ENCODE peak calls at places on chromosomes 13 and 19, in nine cellular contexts. Z is heart left ventricle, P is MM.1S, W is H1, C is cardiac muscle cell, V is Peyer's patch, F is brain microvascular endothelial cell, H is uterus, T is tibial nerve. M is an unnamed sample.

GRCh38 chr13:32224916-32225315 is 90.2 kb downstream of the ZAR1L start:
- DNase-seq in T (no peak), Z (no peak), H (no peak), C (no peak), W (no peak), F (no peak), P (no peak), V (no peak), M (no peak)

GRCh38 chr19:310141-310651 is 19.0 kb upstream of the PLPP2 start:
- DNase-seq in T (no peak), V (peak), Z (peak), C (no peak), H (no peak), F (no peak), W (no peak), P (no peak), M (peak)

GRCh38 chr19:39444598-39445257 is 654 bp upstream of the SUPT5H start:
- DNase-seq in H (no peak), P (peak), Z (no peak), C (peak), W (no peak), F (no peak), T (no peak), V (no peak), M (no peak)

GRCh38 chr13:66348745-66349720 is 881.1 kb downstream of the PCDH9 start:
- DNase-seq in P (no peak), H (no peak), T (no peak), W (no peak), F (no peak), V (no peak), C (peak), Z (peak), M (no peak)

GRCh38 chr13:51874651-51875050 is 12.9 kb downstream of the CCDC70 start:
- DNase-seq in W (no peak), V (no peak), T (no peak), Z (no peak), C (no peak), F (no peak), H (no peak), P (no peak), M (no peak)

GRCh38 chr13:96141032-96141431 is 51.1 kb downstream of the HS6ST3 start:
- DNase-seq in P (peak), T (no peak), C (peak), W (no peak), F (no peak), V (no peak), H (no peak), Z (no peak), M (peak)

GRCh38 chr13:40637644-40638043 is 28.8 kb downstream of the FOXO1 start:
- DNase-seq in W (no peak), F (peak), P (no peak), Z (no peak), H (no peak), V (no peak), C (no peak), T (no peak), M (no peak)

GRCh38 chr19:39307233-39307821 is 11.1 kb downstream of the IFNL1 start:
- DNase-seq in Z (no peak), C (peak), P (no peak), T (no peak), W (peak), H (no peak), V (peak), F (no peak), M (no peak)

GRCh38 chr19:6498294-6499036 is 3.6 kb downstream of the TUBB4A start:
- DNase-seq in V (no peak), P (no peak), T (no peak), C (no peak), Z (no peak), W (no peak), H (no peak), F (no peak), M (no peak)

GRCh38 chr19:6499052-6499790 is 2.9 kb downstream of the TUBB4A start:
- DNase-seq in C (no peak), V (no peak), F (no peak), T (no peak), W (no peak), Z (no peak), P (no peak), H (no peak), M (no peak)

GRCh38 chr19:6501740-6502648 is at the start of gene TUBB4A:
- DNase-seq in W (peak), P (no peak), H (no peak), T (no peak), C (no peak), V (peak), Z (no peak), F (no peak), M (no peak)

GRCh38 chr19:6503407-6504201 is 1.5 kb upstream of the TUBB4A start:
- DNase-seq in W (no peak), H (no peak), Z (no peak), P (no peak), C (no peak), V (no peak), F (no peak), T (no peak), M (no peak)

DNA sequence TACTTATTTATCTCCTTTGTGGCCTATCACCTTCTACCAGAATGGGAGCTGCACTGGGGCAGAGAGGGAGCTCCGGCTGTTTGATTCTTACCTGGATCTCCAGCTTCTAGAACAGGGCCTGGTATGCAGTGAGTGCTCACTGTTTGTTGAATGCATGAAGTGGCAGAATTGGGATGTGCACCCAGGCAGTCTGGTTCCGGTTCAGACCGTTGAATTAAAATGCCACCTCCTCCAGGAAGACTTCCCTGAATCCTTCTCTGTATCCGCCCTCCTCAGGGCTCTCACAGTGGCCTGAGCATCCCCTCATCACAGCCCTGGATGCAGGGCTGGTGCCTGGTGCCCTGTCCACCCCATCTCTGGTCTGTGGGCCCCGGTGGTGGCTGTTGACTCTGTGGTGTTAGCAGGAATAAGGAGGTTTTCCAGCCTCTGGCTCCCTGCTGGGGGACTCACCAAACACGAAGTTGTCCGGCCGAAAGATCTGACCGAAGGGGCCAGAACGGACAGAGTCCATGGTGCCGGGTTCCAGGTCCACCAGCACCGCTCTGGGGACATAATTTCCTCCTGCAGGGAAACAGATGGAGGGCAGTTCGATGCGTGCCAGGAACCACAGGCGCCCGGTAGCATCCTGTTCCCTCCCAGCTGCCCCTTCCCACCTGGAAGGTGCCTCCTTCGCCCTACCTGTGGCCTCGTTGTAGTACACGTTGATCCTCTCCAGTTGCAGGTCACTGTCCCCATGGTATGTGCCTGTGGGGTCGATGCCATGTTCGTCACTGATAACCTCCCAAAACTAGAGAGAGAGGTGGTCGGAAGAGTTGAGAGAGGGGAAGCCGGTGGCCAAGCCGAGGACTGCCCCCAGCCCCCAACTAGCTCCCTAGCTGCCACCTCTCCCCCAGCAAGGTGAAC is 1.0 kb downstream of the TUBB4A start:
- DNase-seq in T (no peak), V (no peak), F (no peak), C (no peak), H (no peak), P (no peak), Z (no peak), W (peak), M (no peak)
- H3K4me3 ChIP-seq in T (peak), V (peak), F (no peak), C (peak), H (no peak), P (no peak), Z (peak), W (peak), M (no peak)

GRCh38 chr19:45103200-45103624 is 10.2 kb downstream of the PPP1R37 start:
- DNase-seq in F (no peak), P (no peak), T (no peak), V (peak), Z (no peak), H (no peak), C (peak), W (no peak), M (no peak)

GRCh38 chr19:45104658-45105384 is 11.8 kb downstream of the PPP1R37 start:
- DNase-seq in V (peak), F (no peak), T (no peak), H (no peak), P (peak), Z (no peak), C (no peak), W (no peak), M (no peak)

GRCh38 chr19:45101796-45102195 is 8.8 kb downstream of the PPP1R37 start:
- DNase-seq in F (no peak), P (no peak), W (no peak), T (no peak), C (no peak), Z (no peak), H (no peak), V (no peak), M (no peak)

GRCh38 chr19:45102481-45102880 is 9.5 kb downstream of the PPP1R37 start:
- DNase-seq in F (no peak), Z (no peak), C (no peak), P (no peak), V (no peak), H (no peak), T (no peak), W (no peak), M (no peak)

GRCh38 chr19:45103625-45104319 is 10.8 kb downstream of the PPP1R37 start:
- DNase-seq in Z (no peak), C (no peak), H (no peak), P (no peak), F (no peak), V (no peak), W (no peak), T (no peak), M (no peak)
- TF ChIP-seq CTCF in Z (no peak), C (no peak), H (no peak), P (no peak), F (peak), V (peak), W (no peak), T (no peak), M (no peak)

DNA sequence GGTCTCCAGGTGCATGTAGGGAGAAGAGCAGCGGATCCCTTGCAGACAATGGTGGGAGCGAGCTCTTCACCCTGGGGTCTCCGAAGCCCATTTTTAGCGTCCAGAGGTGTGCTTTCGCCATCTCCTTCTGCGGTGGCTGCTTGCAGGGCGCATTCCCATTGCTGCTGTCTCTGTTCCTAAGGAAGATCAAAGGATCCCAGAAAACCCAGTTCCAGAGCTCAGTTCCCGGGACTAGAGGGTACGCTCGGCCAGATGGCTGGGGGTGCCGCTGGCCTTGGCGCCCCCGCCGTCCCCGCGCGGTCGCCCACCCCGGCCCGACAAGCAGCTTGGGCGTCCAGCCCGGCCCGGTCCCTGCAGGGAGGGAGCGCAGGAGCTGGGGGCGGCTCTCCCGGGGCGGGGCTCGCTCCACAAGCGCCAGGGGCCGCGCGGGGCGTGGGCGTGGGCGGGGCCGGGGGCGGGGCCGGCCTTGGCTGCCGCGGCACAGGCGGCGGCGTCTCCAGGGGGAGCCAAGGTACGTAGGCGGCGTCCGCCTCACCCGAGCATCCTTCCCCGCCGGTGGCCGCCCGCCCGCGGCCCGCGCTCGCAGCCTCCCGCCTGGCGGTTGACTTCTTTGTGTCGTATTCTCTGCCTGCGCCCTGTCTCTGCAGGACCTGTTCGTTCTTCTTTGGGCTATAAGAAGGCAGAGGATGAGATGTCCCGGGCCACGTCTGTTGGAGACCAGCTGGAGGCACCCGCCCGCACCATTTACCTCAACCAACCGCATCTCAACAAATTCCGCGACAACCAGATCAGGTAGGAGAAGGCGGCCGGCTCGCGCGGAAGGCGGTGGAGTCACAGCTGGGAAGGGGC is 96.8 kb downstream of the ATP8A2 start:
- DNase-seq in W (peak), V (no peak), T (no peak), Z (no peak), H (no peak), P (no peak), C (peak), F (no peak), M (peak)
- H3K4me3 ChIP-seq in W (peak), V (no peak), T (no peak), Z (no peak), H (no peak), P (no peak), C (peak), F (peak), M (peak)

GRCh38 chr19:30812099-30812684 is 440.0 kb downstream of the ZNF536 start:
- DNase-seq in V (no peak), Z (no peak), F (no peak), P (no peak), C (no peak), H (no peak), W (no peak), T (no peak), M (no peak)

GRCh38 chr19:30815889-30816580 is 443.9 kb downstream of the ZNF536 start:
- DNase-seq in P (no peak), V (no peak), T (no peak), Z (no peak), C (no peak), H (no peak), W (no peak), F (no peak), M (no peak)

GRCh38 chr19:30817965-30818364 is 445.8 kb downstream of the ZNF536 start:
- DNase-seq in Z (no peak), P (no peak), W (no peak), F (no peak), C (no peak), T (no peak), V (no peak), H (no peak), M (no peak)
- TF ChIP-seq CTCF in Z (no peak), P (no peak), W (no peak), F (no peak), C (no peak), T (no peak), V (no peak), H (no peak), M (no peak)

DNA sequence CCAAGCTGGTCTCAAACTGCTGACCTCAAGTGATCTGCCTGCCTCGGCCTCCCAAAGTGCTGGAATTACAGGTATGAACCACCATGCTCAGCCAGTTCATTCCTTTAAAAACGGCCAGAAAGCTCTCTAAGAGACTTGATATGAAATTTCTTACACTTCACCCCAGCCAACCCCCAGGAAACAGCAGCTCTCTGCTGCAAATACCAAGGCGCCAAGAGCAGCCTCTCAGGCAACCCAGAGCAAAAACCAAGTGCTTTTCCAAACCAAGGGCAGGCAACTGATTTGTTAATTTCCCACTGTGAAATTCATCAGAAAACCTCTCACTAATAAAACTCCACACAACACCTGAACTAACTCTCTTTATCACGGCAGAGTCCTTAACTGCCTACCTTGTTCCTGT is 44.9 kb downstream of the LATS2 start:
- DNase-seq in T (no peak), H (no peak), C (no peak), V (no peak), Z (no peak), W (no peak), F (no peak), P (no peak), M (no peak)
- H3K4me3 ChIP-seq in T (no peak), H (no peak), C (no peak), V (no peak), Z (no peak), W (no peak), F (no peak), P (no peak), M (no peak)

GRCh38 chr19:8511573-8512101 is 2.3 kb downstream of the ZNF414 start:
- DNase-seq in T (no peak), F (no peak), C (no peak), Z (no peak), W (peak), P (no peak), V (peak), H (no peak), M (no peak)

GRCh38 chr19:8515317-8515716 is 1.4 kb upstream of the ZNF414 start:
- DNase-seq in H (no peak), C (no peak), T (no peak), P (no peak), F (no peak), Z (no peak), V (peak), W (no peak), M (no peak)

GRCh38 chr19:8512991-8513686 is 828 bp downstream of the ZNF414 start:
- DNase-seq in V (peak), T (no peak), F (no peak), P (no peak), C (no peak), W (no peak), H (no peak), Z (no peak), M (no peak)

GRCh38 chr19:8512115-8512967 is 1.6 kb downstream of the ZNF414 start:
- DNase-seq in Z (no peak), T (no peak), W (peak), F (no peak), V (peak), H (no peak), P (no peak), C (peak), M (no peak)

GRCh38 chr19:8513687-8514504 is at the start of gene ZNF414:
- DNase-seq in T (peak), F (peak), Z (peak), V (peak), P (peak), C (peak), W (peak), H (peak), M (peak)
- TF ChIP-seq CTCF in T (no peak), F (no peak), Z (no peak), V (peak), P (no peak), C (no peak), W (no peak), H (peak), M (no peak)

GRCh38 chr13:107743523-107743922 is 471.8 kb downstream of the LIG4 start:
- DNase-seq in H (no peak), F (no peak), W (no peak), V (no peak), T (no peak), P (no peak), C (no peak), Z (no peak), M (no peak)
- H3K4me3 ChIP-seq in H (no peak), F (no peak), W (no peak), V (no peak), T (no peak), P (no peak), C (no peak), Z (no peak), M (no peak)

DNA sequence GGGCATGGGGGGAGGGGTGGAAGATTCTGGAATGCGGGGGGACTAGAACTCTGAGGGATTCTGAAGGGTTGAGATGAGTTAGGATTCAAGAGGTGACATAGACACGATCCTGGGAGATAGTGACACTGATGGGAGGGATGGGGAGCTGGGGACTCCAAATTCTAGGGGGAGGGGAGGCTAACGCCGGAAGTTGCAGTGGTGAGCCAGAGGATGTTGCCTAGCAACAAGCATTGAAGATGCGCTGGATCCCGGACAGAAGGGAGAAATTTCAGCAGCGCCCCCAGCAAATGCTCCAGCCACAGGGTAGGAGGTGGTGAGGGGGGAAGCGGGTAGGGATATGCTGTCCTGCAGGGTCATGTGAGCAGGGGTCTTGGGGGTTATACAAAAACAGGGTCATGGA is 6.9 kb upstream of the LTBP4 start:
- DNase-seq in H (no peak), W (peak), Z (no peak), V (no peak), F (no peak), P (no peak), C (no peak), T (no peak), M (no peak)
- TF ChIP-seq CTCF in H (no peak), W (no peak), Z (no peak), V (no peak), F (no peak), P (no peak), C (no peak), T (no peak), M (no peak)

DNA sequence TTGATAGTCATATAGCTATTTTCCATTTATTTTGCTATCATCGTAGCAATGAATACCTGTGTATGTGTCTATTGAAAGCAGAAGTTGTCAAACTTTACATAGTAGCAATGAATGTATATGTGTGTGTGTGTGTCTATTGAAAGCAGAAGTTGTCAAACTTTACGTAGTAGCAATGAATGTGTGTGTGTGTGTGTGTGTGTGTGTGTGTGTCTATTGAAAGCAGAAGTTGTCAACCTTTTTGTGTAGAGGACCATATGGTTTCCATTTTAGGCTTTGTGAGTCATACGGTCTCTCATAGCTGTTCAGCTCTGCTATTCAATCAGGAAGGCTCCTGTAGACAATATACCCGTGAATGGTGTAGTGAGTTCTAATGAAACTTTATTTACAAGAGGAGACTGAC is 20.8 kb downstream of the NLRP4 start:
- DNase-seq in C (no peak), P (no peak), Z (no peak), H (no peak), W (no peak), V (no peak), T (no peak), F (no peak), M (no peak)
- H3K4me3 ChIP-seq in C (no peak), P (no peak), Z (no peak), H (no peak), W (no peak), V (no peak), T (no peak), F (no peak), M (no peak)